ENCODE peak calls at places on chromosomes 3 and 15, in five cellular contexts. T is NCI-H524 treated with DMSO at 0.1 percent for 48 hours; X is NCI-H510A treated with DMSO at 0.1 percent for 48 hours; I is activated naive CD4-positive, alpha-beta T cell treated with anti-CD3 and anti-CD28 coated beads for 36 hours; K is effector memory CD8-positive, alpha-beta T cell. V is an unnamed sample.

GRCh38 chr3:149291178-149291577 is 42.3 kb downstream of the TM4SF18 start:
- DNase-seq in T (no peak), X (no peak), I (peak), K (no peak), V (no peak)

GRCh38 chr15:25169318-25169717 is 214.5 kb downstream of the SNRPN start:
- DNase-seq in T (no peak), X (no peak), I (no peak), K (no peak), V (no peak)

GRCh38 chr3:16148783-16149182 is 25.7 kb upstream of the GALNT15 start:
- DNase-seq in T (peak), X (no peak), I (no peak), K (no peak), V (peak)

GRCh38 chr15:67755264-67755663 is 70.0 kb upstream of the SKOR1 start:
- DNase-seq in T (no peak), X (no peak), I (no peak), K (no peak), V (no peak)

GRCh38 chr3:9397911-9398714 is 698 bp downstream of the SETD5 start:
- DNase-seq in T (no peak), X (no peak), I (peak), K (no peak), V (no peak)

GRCh38 chr15:82873000-82873680 is 63.7 kb downstream of the WHAMM start:
- DNase-seq in T (no peak), X (no peak), I (no peak), K (no peak), V (no peak)

GRCh38 chr15:65032823-65033537 is 3.5 kb upstream of the MTFMT start:
- DNase-seq in T (peak), X (peak), I (peak), K (peak), V (no peak)

GRCh38 chr15:52005748-52006701 is 13.0 kb upstream of the MAPK6 start:
- DNase-seq in T (no peak), X (no peak), I (peak), K (no peak), V (no peak)

GRCh38 chr3:122918576-122919290 is 108.8 kb downstream of the SEMA5B start:
- DNase-seq in T (no peak), X (no peak), I (no peak), K (no peak), V (no peak)

GRCh38 chr15:41235929-41236328 is 4.9 kb downstream of the CHP1 start:
- DNase-seq in T (no peak), X (no peak), I (no peak), K (no peak), V (no peak)

GRCh38 chr3:23004971-23005370 is 198.2 kb upstream of the UBE2E2 start:
- DNase-seq in T (no peak), X (no peak), I (no peak), K (no peak), V (peak)

GRCh38 chr3:126512916-126513650 is 4.5 kb downstream of the UROC1 start:
- DNase-seq in T (no peak), X (no peak), I (no peak), K (no peak), V (no peak)

GRCh38 chr3:50529996-50530706 is 26.7 kb upstream of the CACNA2D2 start:
- DNase-seq in T (no peak), X (no peak), I (no peak), K (no peak), V (no peak)

GRCh38 chr3:80994767-80995166 is 766.7 kb downstream of the GBE1 start:
- DNase-seq in T (no peak), X (no peak), I (no peak), K (no peak), V (no peak)

GRCh38 chr3:81909756-81910155 is 148.3 kb upstream of the GBE1 start:
- DNase-seq in T (no peak), X (no peak), I (no peak), K (no peak), V (no peak)

GRCh38 chr3:46052531-46052930 is 25.2 kb upstream of the XCR1 start:
- DNase-seq in T (no peak), X (no peak), I (no peak), K (no peak), V (no peak)

GRCh38 chr15:92365079-92365478 is 28.6 kb upstream of the ST8SIA2 start:
- DNase-seq in T (no peak), X (no peak), I (no peak), K (no peak), V (no peak)

GRCh38 chr15:39833515-39833981 is 50.9 kb upstream of the FSIP1 start:
- DNase-seq in T (no peak), X (no peak), I (no peak), K (no peak), V (peak)

GRCh38 chr15:100911086-100911485 is 8.1 kb upstream of the LRRK1 start:
- DNase-seq in T (no peak), X (no peak), I (no peak), K (no peak), V (no peak)

GRCh38 chr3:162166543-162166942 is 669.9 kb downstream of the OTOL1 start:
- DNase-seq in T (no peak), X (no peak), I (no peak), K (no peak), V (no peak)

GRCh38 chr3:182420741-182421140 is 372.6 kb upstream of the ATP11B start:
- DNase-seq in T (no peak), X (no peak), I (no peak), K (no peak), V (no peak)

GRCh38 chr3:142035308-142035922 is 113.9 kb downstream of the TFDP2 start:
- DNase-seq in T (no peak), X (no peak), I (no peak), K (no peak), V (no peak)

GRCh38 chr3:14522129-14522691 is 17.9 kb downstream of the GRIP2 start:
- DNase-seq in T (no peak), X (no peak), I (no peak), K (no peak), V (no peak)

GRCh38 chr3:154210986-154211385 is 89.8 kb downstream of the ARHGEF26 start:
- DNase-seq in T (no peak), X (no peak), I (no peak), K (no peak), V (no peak)

GRCh38 chr3:138432576-138433240 is 1.7 kb upstream of the ESYT3 start:
- DNase-seq in T (no peak), X (no peak), I (no peak), K (no peak), V (no peak)

GRCh38 chr15:31467361-31467760 is 140.7 kb downstream of the KLF13 start:
- DNase-seq in T (no peak), X (no peak), I (no peak), K (no peak), V (no peak)

GRCh38 chr3:132721479-132722164 is 587 bp downstream of the NPHP3 start:
- DNase-seq in T (peak), X (peak), I (peak), K (no peak), V (no peak)

GRCh38 chr3:60215952-60216351 is 1035.3 kb downstream of the FHIT start:
- DNase-seq in T (no peak), X (no peak), I (no peak), K (no peak), V (no peak)

GRCh38 chr3:53602866-53603265 is 108.5 kb downstream of the CACNA1D start:
- DNase-seq in T (no peak), X (no peak), I (no peak), K (no peak), V (no peak)

GRCh38 chr3:3127432-3128010 is 781 bp downstream of the TRNT1 start:
- DNase-seq in T (no peak), X (no peak), I (peak), K (peak), V (no peak)

GRCh38 chr3:62229201-62229600 is 144.1 kb downstream of the FEZF2 start:
- DNase-seq in T (no peak), X (no peak), I (no peak), K (no peak), V (no peak)

GRCh38 chr3:194797555-194797954 is 111.9 kb downstream of the FAM43A start:
- DNase-seq in T (no peak), X (no peak), I (no peak), K (no peak), V (no peak)

GRCh38 chr3:66554178-66554577 is 53.4 kb upstream of the LRIG1 start:
- DNase-seq in T (no peak), X (no peak), I (no peak), K (no peak), V (no peak)

GRCh38 chr15:35486296-35486695 is 59.7 kb downstream of the DPH6 start:
- DNase-seq in T (no peak), X (no peak), I (no peak), K (no peak), V (no peak)

GRCh38 chr3:40805456-40805855 is 280.7 kb downstream of the ZNF621 start:
- DNase-seq in T (no peak), X (no peak), I (no peak), K (no peak), V (no peak)

GRCh38 chr3:13767896-13768295 is 112.0 kb downstream of the WNT7A start:
- DNase-seq in T (no peak), X (no peak), I (no peak), K (no peak), V (no peak)

GRCh38 chr3:123352134-123352554 is 96.7 kb downstream of the ADCY5 start:
- DNase-seq in T (no peak), X (no peak), I (no peak), K (no peak), V (no peak)

GRCh38 chr15:60729850-60730458 is 251.0 kb upstream of the ICE2 start:
- DNase-seq in T (no peak), X (no peak), I (peak), K (no peak), V (no peak)

GRCh38 chr3:44321335-44321734 is 17.2 kb upstream of the TCAIM start:
- DNase-seq in T (no peak), X (no peak), I (no peak), K (no peak), V (no peak)